ENCODE peak calls at places on chromosome 9, in seven cellular contexts. I, L, P, Z, C, A and T are unnamed samples.

GRCh38 chr9:71483457-71483856 is 284.9 kb downstream of the CEMIP2 start:
- DNase-seq in I (no peak), L (no peak), P (no peak), Z (no peak), C (no peak), A (no peak), T (no peak)

GRCh38 chr9:18665947-18666346 is 192.0 kb downstream of the ADAMTSL1 start:
- DNase-seq in I (peak; percentile 29), L (no peak), P (no peak), Z (no peak), C (no peak), A (no peak), T (no peak)

GRCh38 chr9:35350827-35351549 is 138.9 kb upstream of the RUSC2 start:
- DNase-seq in I (peak; percentile 63), L (no peak), P (no peak), Z (no peak), C (no peak), A (no peak), T (no peak)

GRCh38 chr9:136542246-136543041 is 3.4 kb downstream of the NOTCH1 start:
- DNase-seq in I (no peak), L (no peak), P (no peak), Z (no peak), C (no peak), A (no peak), T (no peak)

GRCh38 chr9:556199-556598 is 285.3 kb upstream of the DMRT1 start:
- DNase-seq in I (no peak), L (no peak), P (no peak), Z (no peak), C (no peak), A (no peak), T (no peak)

GRCh38 chr9:89078860-89079259 is 87.6 kb downstream of the S1PR3 start:
- DNase-seq in I (peak; percentile 92), L (no peak), P (no peak), Z (no peak), C (no peak), A (no peak), T (no peak)

GRCh38 chr9:93894691-93895079 is 60.5 kb downstream of the BARX1 start:
- DNase-seq in I (no peak), L (peak; percentile 21), P (no peak), Z (no peak), C (no peak), A (no peak), T (no peak)

GRCh38 chr9:123250504-123250903 is 17.9 kb downstream of the STRBP start:
- DNase-seq in I (peak; percentile 21), L (no peak), P (no peak), Z (no peak), C (no peak), A (no peak), T (no peak)

GRCh38 chr9:17057729-17058128 is 77.1 kb upstream of the CNTLN start:
- DNase-seq in I (no peak), L (no peak), P (no peak), Z (no peak), C (no peak), A (no peak), T (no peak)

GRCh38 chr9:120890415-120891254 is 13.6 kb upstream of the PHF19 start:
- DNase-seq in I (peak; percentile 56), L (no peak), P (no peak), Z (no peak), C (peak; percentile 82), A (peak; percentile 76), T (no peak)

GRCh38 chr9:95193067-95193466 is 124.4 kb downstream of the FANCC start:
- DNase-seq in I (no peak), L (no peak), P (no peak), Z (no peak), C (no peak), A (no peak), T (no peak)

GRCh38 chr9:22469928-22470544 is 23.4 kb downstream of the DMRTA1 start:
- DNase-seq in I (peak; percentile 29), L (no peak), P (peak; percentile 23), Z (no peak), C (no peak), A (no peak), T (no peak)

GRCh38 chr9:111034146-111034545 is 4.1 kb downstream of the LPAR1 start:
- DNase-seq in I (no peak), L (no peak), P (no peak), Z (no peak), C (no peak), A (no peak), T (no peak)

GRCh38 chr9:97710356-97711222 is 13.4 kb upstream of the XPA start:
- DNase-seq in I (peak; percentile 82), L (peak; percentile 51), P (peak; percentile 37), Z (peak; percentile 48), C (peak; percentile 51), A (peak; percentile 55), T (no peak)

GRCh38 chr9:37144762-37145161 is 24.4 kb downstream of the ZCCHC7 start:
- DNase-seq in I (no peak), L (no peak), P (no peak), Z (no peak), C (no peak), A (no peak), T (no peak)

GRCh38 chr9:113903514-113904077 is 27.5 kb downstream of the ZNF618 start:
- DNase-seq in I (peak; percentile 42), L (no peak), P (no peak), Z (no peak), C (no peak), A (no peak), T (no peak)

GRCh38 chr9:14428781-14429230 is 114.9 kb upstream of the NFIB start:
- DNase-seq in I (peak; percentile 91), L (peak; percentile 66), P (peak; percentile 64), Z (peak; percentile 76), C (no peak), A (no peak), T (no peak)

GRCh38 chr9:72292874-72293607 is 72.0 kb downstream of the ZFAND5 start:
- DNase-seq in I (peak; percentile 98), L (peak; percentile 36), P (peak; percentile 75), Z (no peak), C (no peak), A (no peak), T (no peak)

GRCh38 chr9:94533155-94533554 is 21.7 kb upstream of the PCAT7 start:
- DNase-seq in I (no peak), L (no peak), P (peak; percentile 35), Z (no peak), C (no peak), A (no peak), T (no peak)

GRCh38 chr9:106441283-106441682 is 421.7 kb upstream of the ZNF462 start:
- DNase-seq in I (no peak), L (no peak), P (no peak), Z (no peak), C (no peak), A (no peak), T (no peak)

GRCh38 chr9:83182071-83182470 is 119.1 kb upstream of the RASEF start:
- DNase-seq in I (no peak), L (no peak), P (no peak), Z (no peak), C (no peak), A (no peak), T (no peak)

DNA sequence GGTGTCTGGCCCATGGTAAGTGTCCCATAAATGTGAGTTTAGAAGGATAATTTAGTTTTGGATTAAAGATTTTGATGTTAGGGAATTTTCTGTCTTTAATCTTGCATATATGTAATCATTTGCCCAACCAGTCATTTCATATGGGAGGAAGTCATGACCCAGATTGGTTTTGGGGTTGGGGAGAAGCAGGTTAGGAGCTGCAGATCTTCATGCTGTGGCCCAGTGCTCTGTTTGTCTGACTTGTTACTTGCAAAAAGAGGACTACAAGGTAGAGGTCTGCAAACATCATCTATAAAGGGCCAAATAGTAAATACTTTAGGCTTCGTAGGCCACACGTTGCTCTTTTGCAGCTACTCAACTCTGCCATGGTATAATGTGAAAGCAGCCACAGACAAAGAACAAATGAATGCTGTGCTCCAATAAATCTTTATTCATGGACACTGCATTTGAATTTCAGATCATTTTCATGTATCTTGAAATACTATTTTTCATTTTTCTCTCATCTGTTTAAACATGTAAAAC is 16.8 kb downstream of the OSTF1 start:
- DNase-seq in I (no peak), L (no peak), P (no peak), Z (no peak), C (no peak), A (no peak), T (no peak)
- H3K27ac ChIP-seq in I (peak overlapping the region; percentile 6), L (no peak overlapping the region), P (no peak overlapping the region), Z (no peak overlapping the region), C (no peak overlapping the region), A (no peak overlapping the region), T (peak overlapping the region; percentile 44)

GRCh38 chr9:2787065-2787464 is 56.8 kb downstream of the PUM3 start:
- DNase-seq in I (peak; percentile 43), L (no peak), P (no peak), Z (no peak), C (no peak), A (no peak), T (no peak)

GRCh38 chr9:2788948-2789347 is 54.9 kb downstream of the PUM3 start:
- DNase-seq in I (no peak), L (no peak), P (no peak), Z (no peak), C (no peak), A (no peak), T (no peak)

DNA sequence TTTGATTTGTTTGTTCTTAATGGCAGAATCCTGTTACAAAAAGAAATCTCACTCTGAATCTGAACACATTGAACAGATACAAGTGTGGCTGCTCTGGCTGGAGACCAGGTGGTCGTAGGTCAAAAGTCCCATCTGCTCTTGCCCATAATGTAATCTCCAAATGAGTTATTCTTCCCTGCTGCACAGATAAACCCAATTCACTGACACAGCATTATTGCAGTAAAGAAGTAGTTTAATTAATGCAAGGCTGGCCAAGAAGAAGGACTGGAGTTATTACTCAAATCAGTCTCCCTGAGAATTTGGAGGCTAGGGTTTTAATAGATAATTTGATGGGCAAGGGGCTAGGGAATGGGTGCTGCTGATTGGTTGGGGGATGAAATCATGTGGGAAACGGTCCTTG is 52.6 kb downstream of the PUM3 start:
- DNase-seq in I (no peak), L (no peak), P (no peak), Z (no peak), C (no peak), A (no peak), T (no peak)
- H3K9me3 ChIP-seq in I (no peaks in the 10 kb centered on the region), L (no peaks in the 10 kb centered on the region), P (no peaks in the 10 kb centered on the region), Z (no peaks in the 10 kb centered on the region), C (peaks cover 4% of the 10 kb centered on the region), A (peaks cover 5% of the 10 kb centered on the region), T (no peaks in the 10 kb centered on the region)

GRCh38 chr9:125444956-125445506 is 183.4 kb downstream of the GAPVD1 start:
- DNase-seq in I (no peak), L (no peak), P (no peak), Z (no peak), C (no peak), A (no peak), T (no peak)
- H3K4me1 ChIP-seq in I (peaks cover 30% of the 10 kb centered on the region), L (peaks cover 8% of the 10 kb centered on the region), P (no peaks in the 10 kb centered on the region), Z (no peaks in the 10 kb centered on the region), C (no peaks in the 10 kb centered on the region), A (no peaks in the 10 kb centered on the region), T (no peaks in the 10 kb centered on the region)

DNA sequence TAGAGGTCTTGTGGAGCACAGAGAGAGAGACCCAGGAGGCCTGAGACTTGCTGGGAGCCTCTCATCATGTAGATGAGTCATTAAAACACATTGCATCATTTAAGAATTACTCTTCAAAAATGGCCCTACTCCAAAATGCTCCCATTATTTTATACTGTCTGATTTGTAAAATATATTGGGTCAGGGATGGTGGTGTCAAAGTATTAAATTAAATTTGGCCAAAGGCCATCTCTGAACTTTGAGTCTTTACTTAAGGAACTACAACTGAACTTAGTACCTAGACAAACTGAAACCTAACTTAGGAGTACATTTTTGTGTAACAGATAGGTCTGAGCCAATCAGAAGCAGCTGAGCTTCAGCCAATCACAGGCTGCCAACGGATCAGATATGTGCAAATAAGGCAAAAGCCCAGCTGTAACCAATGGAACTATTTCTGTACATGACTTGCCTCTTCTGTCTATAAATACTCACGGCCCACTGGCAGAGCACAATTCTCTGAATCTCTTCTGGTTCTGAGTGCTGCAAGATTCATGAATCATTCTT is 657.2 kb downstream of the TLE1 start:
- DNase-seq in I (peak; percentile 88), L (no peak), P (no peak), Z (peak; percentile 54), C (no peak), A (no peak), T (no peak)
- H3K27ac ChIP-seq in I (no peak overlapping the region), L (no peak overlapping the region), P (no peak overlapping the region), Z (no peak overlapping the region), C (no peak overlapping the region), A (no peak overlapping the region), T (no peak overlapping the region)